ENCODE peak calls at places on chromosomes 4 and X, in eight cellular contexts. C is memory B cell, P is GM12892, E is NCI-H2081, V is T-helper 2 cell, H is GDM1, O is AG20443, F is endothelial cell. N is an unnamed sample.
A peak's percentile ranks its signal among the peaks of the same experiment; 100 is the strongest.

GRCh38 chr4:2292679-2293108 is 30.8 kb upstream of the MXD4 start:
- DNase-seq in C (no peak), P (no peak), E (no peak), V (no peak), H (no peak), O (peak; percentile 68), F (no peak), N (peak; percentile 64)

GRCh38 chr4:84615355-84615754 is 32.4 kb downstream of the CDS1 start:
- DNase-seq in C (no peak), P (no peak), E (no peak), V (no peak), H (no peak), O (no peak), F (no peak), N (no peak)

GRCh38 chrX:40278340-40279090 is 180.8 kb upstream of the BCOR start:
- DNase-seq in C (no peak), P (no peak), E (no peak), V (peak; percentile 56), H (no peak), O (no peak), F (no peak), N (no peak)

GRCh38 chrX:41605144-41605543 is 83.6 kb upstream of the GPR34 start:
- DNase-seq in C (no peak), P (no peak), E (no peak), V (no peak), H (no peak), O (no peak), F (no peak), N (no peak)

GRCh38 chrX:97895751-97896150 is 1012.0 kb downstream of the RPA4 start:
- DNase-seq in C (no peak), P (no peak), E (no peak), V (no peak), H (no peak), O (peak; percentile 4), F (no peak), N (peak; percentile 40)

GRCh38 chrX:101136235-101136634 is 38.2 kb downstream of the CENPI start:
- DNase-seq in C (no peak), P (no peak), E (no peak), V (no peak), H (no peak), O (no peak), F (no peak), N (no peak)

GRCh38 chr4:13413719-13414437 is 70.3 kb downstream of the RAB28 start:
- DNase-seq in C (no peak), P (no peak), E (no peak), V (no peak), H (no peak), O (peak; percentile 11), F (no peak), N (no peak)

GRCh38 chr4:156815717-156816319 is 155.8 kb downstream of the PDGFC start:
- DNase-seq in C (no peak), P (no peak), E (peak; percentile 81), V (no peak), H (no peak), O (no peak), F (no peak), N (no peak)

GRCh38 chr4:92304636-92305035 is 870 bp downstream of the GRID2 start:
- DNase-seq in C (no peak), P (no peak), E (no peak), V (no peak), H (no peak), O (peak; percentile 6), F (peak; percentile 26), N (no peak)

GRCh38 chr4:26459054-26459755 is 31.1 kb downstream of the CCKAR start:
- DNase-seq in C (no peak), P (peak; percentile 23), E (peak; percentile 38), V (no peak), H (peak; percentile 39), O (peak; percentile 76), F (no peak), N (peak; percentile 55)